ENCODE peak calls at places on chromosomes 11 and 22, in four cellular contexts. O is H1, M is IMR-90, I is mesendoderm. S is an unnamed sample.

GRCh38 chr11:2095198-2095520 is 44.0 kb downstream of the IGF2 start:
- DNase-seq in O (no peak), M (no peak), I (no peak), S (no peak)

GRCh38 chr11:3674189-3674588 is 3.0 kb upstream of the CHRNA10 start:
- DNase-seq in O (no peak), M (peak; percentile 88), I (peak; percentile 64), S (no peak)

GRCh38 chr11:103826856-103827255 is 209.6 kb upstream of the DDI1 start:
- DNase-seq in O (no peak), M (no peak), I (no peak), S (no peak)

GRCh38 chr11:69744435-69744834 is 30.7 kb downstream of the FGF4 start:
- DNase-seq in O (no peak), M (peak; percentile 78), I (peak; percentile 97), S (peak; percentile 64)

GRCh38 chr11:16958833-16959232 is 55.4 kb downstream of the PLEKHA7 start:
- DNase-seq in O (no peak), M (no peak), I (no peak), S (no peak)

GRCh38 chr11:27437824-27438594 is 34.6 kb downstream of the LGR4 start:
- DNase-seq in O (no peak), M (no peak), I (no peak), S (no peak)

GRCh38 chr11:10909141-10909883 is 51.5 kb upstream of the ZBED5 start:
- DNase-seq in O (no peak), M (peak; percentile 42), I (no peak), S (no peak)

GRCh38 chr11:71431271-71431670 is 16.9 kb downstream of the DHCR7 start:
- DNase-seq in O (no peak), M (no peak), I (peak; percentile 29), S (no peak)

GRCh38 chr11:18608373-18608772 is 8.8 kb downstream of the MISFA start:
- DNase-seq in O (no peak), M (peak; percentile 19), I (no peak), S (no peak)

GRCh38 chr11:3959015-3959917 is 103.8 kb downstream of the STIM1 start:
- DNase-seq in O (no peak), M (peak; percentile 71), I (peak; percentile 53), S (no peak)

GRCh38 chr11:77205467-77206263 is 77.6 kb downstream of the MYO7A start:
- DNase-seq in O (no peak), M (no peak), I (no peak), S (no peak)

GRCh38 chr22:23272371-23272770 is 92.1 kb downstream of the BCR start:
- DNase-seq in O (no peak), M (no peak), I (no peak), S (no peak)

GRCh38 chr22:23910496-23911190 is 16.5 kb downstream of the MIF start:
- DNase-seq in O (no peak), M (no peak), I (no peak), S (no peak)

GRCh38 chr22:31728857-31729256 is 21.1 kb downstream of the PRR14L start:
- DNase-seq in O (no peak), M (no peak), I (no peak), S (no peak)

GRCh38 chr11:121733858-121734257 is 281.1 kb upstream of the SORL1-AS1 start:
- DNase-seq in O (no peak), M (no peak), I (no peak), S (no peak)

GRCh38 chr22:24146791-24147353 is 34.4 kb upstream of the SUSD2 start:
- DNase-seq in O (peak; percentile 56), M (peak; percentile 92), I (peak; percentile 55), S (peak; percentile 54)

GRCh38 chr11:1354125-1354938 is 35.4 kb upstream of the BRSK2 start:
- DNase-seq in O (no peak), M (no peak), I (no peak), S (no peak)

GRCh38 chr11:7691759-7692334 is 14.4 kb downstream of the OVCH2 start:
- DNase-seq in O (no peak), M (peak; percentile 13), I (no peak), S (no peak)
- H3K56ac ChIP-seq in O (no peak overlapping the region), M (no peak overlapping the region), I (no peak overlapping the region), S (no peak overlapping the region)

GRCh38 chr22:29353286-29353685 is 35.1 kb downstream of the AP1B1 start:
- DNase-seq in O (no peak), M (no peak), I (no peak), S (no peak)
- H3K18ac ChIP-seq in O (no peak overlapping the region), M (no peak overlapping the region), I (no peak overlapping the region), S (no peak overlapping the region)

GRCh38 chr11:86702387-86702983 is 30.1 kb upstream of the ME3 start:
- DNase-seq in O (no peak), M (no peak), I (no peak), S (no peak)

GRCh38 chr11:86706341-86707131 is 34.1 kb upstream of the ME3 start:
- DNase-seq in O (no peak), M (no peak), I (no peak), S (no peak)

GRCh38 chr11:86703992-86704391 is 31.6 kb upstream of the ME3 start:
- DNase-seq in O (no peak), M (no peak), I (no peak), S (no peak)

GRCh38 chr11:86708671-86709070 is 36.3 kb upstream of the ME3 start:
- DNase-seq in O (no peak), M (no peak), I (no peak), S (no peak)

DNA sequence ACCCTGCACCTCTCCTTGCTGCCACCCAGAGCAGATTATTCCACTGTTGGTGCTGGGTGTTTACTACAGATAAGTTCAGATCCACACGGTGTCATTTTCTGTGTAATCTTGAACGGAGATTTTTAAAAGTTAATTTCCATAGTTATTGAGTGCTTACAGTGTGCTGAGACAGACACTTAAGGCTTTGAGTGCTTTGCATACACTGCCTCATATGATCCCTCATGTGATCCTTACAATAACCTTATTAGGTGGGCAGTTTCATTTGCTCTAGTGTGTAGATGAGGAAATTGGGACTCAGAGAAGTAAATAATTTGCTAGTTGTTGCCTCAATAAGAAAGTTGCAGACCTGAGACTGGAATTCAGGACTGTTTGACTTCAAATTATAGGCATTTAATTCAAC is 32.3 kb upstream of the ME3 start:
- DNase-seq in O (no peak), M (no peak), I (no peak), S (no peak)
- H3K56ac ChIP-seq in O (no peak overlapping the region), M (no peak overlapping the region), I (no peak overlapping the region), S (no peak overlapping the region)

GRCh38 chr22:30398685-30399680 is 2.2 kb downstream of the SEC14L2 start:
- DNase-seq in O (no peak), M (no peak), I (no peak), S (no peak)
- H3K18ac ChIP-seq in O (no peak overlapping the region), M (no peak overlapping the region), I (no peak overlapping the region), S (no peak overlapping the region)

DNA sequence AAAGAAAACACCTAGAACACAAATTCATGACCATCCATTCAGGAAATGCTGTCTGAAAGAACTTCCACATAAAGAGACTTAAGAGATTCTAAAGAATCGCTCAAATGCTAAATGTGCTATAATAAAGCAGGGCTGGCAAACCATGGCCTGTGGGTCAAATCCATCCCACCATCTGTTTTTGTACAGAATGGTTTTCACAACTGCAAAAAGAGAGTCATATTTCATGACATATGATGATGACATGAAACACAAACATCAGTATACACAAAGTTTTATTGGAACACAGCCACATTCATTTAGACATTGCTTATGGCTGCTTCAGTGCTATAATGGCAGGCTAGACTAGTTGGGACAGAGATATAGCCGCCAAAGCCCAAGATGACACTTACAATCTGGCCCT is 85.1 kb downstream of the RRAS2 start:
- DNase-seq in O (no peak), M (peak; percentile 61), I (no peak), S (no peak)
- H3K56ac ChIP-seq in O (no peak overlapping the region), M (no peak overlapping the region), I (no peak overlapping the region), S (no peak overlapping the region)

GRCh38 chr11:134537941-134538340 is 125.9 kb upstream of the B3GAT1 start:
- DNase-seq in O (peak; percentile 20), M (no peak), I (no peak), S (peak; percentile 20)

GRCh38 chr11:134536219-134536618 is 124.2 kb upstream of the B3GAT1 start:
- DNase-seq in O (peak; percentile 40), M (no peak), I (no peak), S (peak; percentile 16)

GRCh38 chr11:134535029-134536025 is 123.3 kb upstream of the B3GAT1 start:
- DNase-seq in O (peak; percentile 37), M (no peak), I (no peak), S (peak; percentile 16)

GRCh38 chr11:134537296-134537695 is 125.3 kb upstream of the B3GAT1 start:
- DNase-seq in O (peak; percentile 31), M (no peak), I (no peak), S (peak; percentile 22)

DNA sequence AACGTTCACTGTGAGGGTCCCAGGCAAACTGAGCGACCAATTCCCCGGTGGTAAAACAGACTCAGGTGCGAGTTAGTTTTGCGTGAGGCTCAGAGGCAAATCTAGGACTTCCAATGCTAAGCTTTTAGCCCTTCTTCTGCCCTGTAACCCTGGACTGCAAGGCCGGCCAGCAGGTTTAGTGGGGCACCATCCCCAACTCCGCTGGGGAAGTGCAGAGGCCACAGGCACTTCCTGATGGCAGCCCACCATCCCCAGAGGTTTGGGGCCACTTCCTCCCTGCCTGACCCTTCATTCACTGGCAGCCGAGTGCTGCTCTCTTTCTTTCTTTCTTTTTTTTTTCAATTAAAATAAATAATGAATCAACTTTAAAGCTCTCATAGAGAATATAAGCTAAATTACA is 124.6 kb upstream of the B3GAT1 start:
- DNase-seq in O (peak; percentile 34), M (no peak), I (no peak), S (no peak)
- H3K18ac ChIP-seq in O (no peak overlapping the region), M (no peak overlapping the region), I (no peak overlapping the region), S (no peak overlapping the region)

DNA sequence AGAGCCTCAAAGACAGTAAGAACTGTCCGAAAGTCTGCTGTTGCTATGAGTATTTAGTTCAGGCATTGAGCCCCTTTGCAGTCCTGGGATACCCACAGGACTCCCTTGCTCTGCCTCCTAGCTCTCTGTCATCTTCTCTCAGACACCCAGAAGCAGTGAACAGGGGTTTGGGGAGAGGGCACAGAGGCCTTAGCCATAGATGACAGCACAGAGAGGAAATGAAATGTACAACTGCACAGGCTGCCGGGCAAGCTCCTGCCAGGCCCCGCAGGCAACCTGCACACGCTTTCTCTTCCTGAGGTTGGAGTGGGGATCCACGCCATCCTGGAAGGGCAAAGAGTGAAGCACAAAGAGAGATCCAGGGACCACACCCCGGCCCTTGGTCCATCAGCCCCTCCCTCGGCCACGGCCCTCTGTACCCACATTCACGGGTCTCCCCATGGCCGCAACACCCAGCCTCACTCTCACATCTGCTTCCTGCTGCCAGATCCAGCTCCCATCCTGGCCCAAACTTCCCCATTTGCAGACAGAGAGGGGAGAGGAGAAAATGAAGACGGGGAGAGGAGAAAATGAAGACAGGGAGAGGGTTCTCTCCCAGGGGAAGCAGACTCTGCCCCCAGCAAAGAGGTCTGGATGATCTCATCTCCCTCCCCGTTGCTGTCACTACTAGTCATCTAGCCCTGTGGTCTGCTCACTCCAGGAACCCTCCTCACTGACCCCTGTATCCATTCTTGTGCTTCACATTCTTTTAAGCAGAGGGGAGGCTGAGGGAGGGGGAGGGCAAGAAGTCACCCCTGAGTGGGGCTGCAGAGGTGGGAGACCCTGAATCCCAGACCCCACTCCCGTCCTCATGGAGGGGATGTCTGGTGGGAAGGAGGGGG is 40.7 kb downstream of the CD6 start:
- DNase-seq in O (no peak), M (peak; percentile 16), I (peak; percentile 59), S (no peak)
- H3K56ac ChIP-seq in O (no peak overlapping the region), M (no peak overlapping the region), I (no peak overlapping the region), S (no peak overlapping the region)